ENCODE peak calls at places on chromosomes 12 and 14, in six cellular contexts. X, K, V, W, E and G are unnamed samples.

GRCh38 chr14:94638961-94639817 is 27.0 kb downstream of the SERPINA3 start:
- DNase-seq in X (no peak), K (no peak), V (no peak), W (no peak), E (no peak), G (no peak)

GRCh38 chr14:35213869-35214387 is 78.3 kb upstream of the PSMA6 start:
- DNase-seq in X (peak), K (no peak), V (no peak), W (peak), E (no peak), G (no peak)

GRCh38 chr14:27228053-27228452 is 630.2 kb upstream of the NOVA1 start:
- DNase-seq in X (no peak), K (no peak), V (no peak), W (no peak), E (no peak), G (no peak)

GRCh38 chr12:132635076-132635955 is 16.7 kb downstream of the P2RX2 start:
- DNase-seq in X (no peak), K (no peak), V (no peak), W (no peak), E (no peak), G (no peak)

GRCh38 chr14:89542768-89543419 is 125.9 kb upstream of the FOXN3 start:
- DNase-seq in X (no peak), K (no peak), V (no peak), W (no peak), E (no peak), G (no peak)

GRCh38 chr14:30194769-30195168 is 267.1 kb upstream of the PRKD1 start:
- DNase-seq in X (peak), K (no peak), V (peak), W (peak), E (no peak), G (no peak)

GRCh38 chr14:105329411-105330200 is 15.1 kb downstream of the PACS2 start:
- DNase-seq in X (no peak), K (no peak), V (no peak), W (no peak), E (no peak), G (no peak)

GRCh38 chr14:55780156-55780946 is 200.3 kb downstream of the KTN1 start:
- DNase-seq in X (peak), K (no peak), V (no peak), W (peak), E (no peak), G (no peak)

GRCh38 chr12:93019911-93020224 is 90.8 kb upstream of the EEA1 start:
- DNase-seq in X (no peak), K (no peak), V (no peak), W (no peak), E (no peak), G (no peak)

GRCh38 chr14:20714593-20715250 is 26.2 kb downstream of the ANG start:
- DNase-seq in X (no peak), K (no peak), V (peak), W (peak), E (no peak), G (no peak)

DNA sequence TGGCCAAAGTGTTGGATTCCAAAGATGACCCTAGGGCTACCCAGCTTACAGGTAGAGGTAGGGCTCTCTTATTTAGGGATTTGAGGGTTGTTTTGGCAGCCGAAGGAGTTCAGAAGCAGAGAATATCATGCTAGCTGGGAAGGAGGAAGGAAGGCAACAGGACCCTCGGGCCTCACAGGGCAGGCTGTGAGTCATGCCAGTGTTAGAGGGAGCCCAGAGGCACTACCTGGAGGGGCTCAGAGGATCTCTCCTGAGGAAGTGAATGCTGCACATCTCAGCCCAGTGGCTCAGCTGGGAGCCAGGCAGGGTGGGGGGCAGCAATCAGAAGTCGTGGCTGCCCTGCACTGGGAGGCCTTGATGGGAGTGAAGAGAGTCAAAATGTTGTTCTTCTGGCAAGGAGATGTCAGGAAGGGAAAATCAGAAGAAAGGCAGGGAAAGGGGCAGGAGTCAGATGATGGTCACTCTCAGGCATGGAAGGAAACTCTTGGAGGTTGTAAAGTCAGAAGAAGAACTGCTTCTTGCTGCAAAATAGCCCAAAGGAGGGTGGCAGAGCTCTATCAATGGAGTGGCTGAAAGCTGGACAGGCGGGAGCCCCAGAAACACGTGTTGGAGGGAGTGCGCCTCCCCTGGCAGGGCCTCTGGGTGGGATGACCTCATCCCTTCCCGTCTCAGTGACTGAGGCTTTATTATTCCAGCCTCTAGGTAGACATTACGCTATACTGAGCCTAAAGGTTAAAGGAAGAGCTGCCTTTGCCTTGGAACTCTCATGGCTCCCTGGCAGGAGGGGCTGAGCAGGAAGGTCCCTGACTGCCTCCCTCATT is 141.3 kb downstream of the SMOC1 start:
- DNase-seq in X (no peak), K (no peak), V (peak), W (peak), E (no peak), G (no peak)
- H3K14ac ChIP-seq in X (no peak), K (no peak), V (no peak), W (no peak), E (no peak), G (no peak)

GRCh38 chr14:81332725-81333124 is 67.4 kb downstream of the STON2 start:
- DNase-seq in X (no peak), K (no peak), V (no peak), W (no peak), E (no peak), G (no peak)

GRCh38 chr14:81331229-81332026 is 68.7 kb downstream of the STON2 start:
- DNase-seq in X (no peak), K (no peak), V (no peak), W (no peak), E (no peak), G (no peak)

GRCh38 chr14:81326451-81326850 is 73.7 kb downstream of the STON2 start:
- DNase-seq in X (no peak), K (no peak), V (no peak), W (no peak), E (no peak), G (no peak)

GRCh38 chr14:81329640-81330385 is 70.3 kb downstream of the STON2 start:
- DNase-seq in X (no peak), K (no peak), V (no peak), W (no peak), E (no peak), G (no peak)

DNA sequence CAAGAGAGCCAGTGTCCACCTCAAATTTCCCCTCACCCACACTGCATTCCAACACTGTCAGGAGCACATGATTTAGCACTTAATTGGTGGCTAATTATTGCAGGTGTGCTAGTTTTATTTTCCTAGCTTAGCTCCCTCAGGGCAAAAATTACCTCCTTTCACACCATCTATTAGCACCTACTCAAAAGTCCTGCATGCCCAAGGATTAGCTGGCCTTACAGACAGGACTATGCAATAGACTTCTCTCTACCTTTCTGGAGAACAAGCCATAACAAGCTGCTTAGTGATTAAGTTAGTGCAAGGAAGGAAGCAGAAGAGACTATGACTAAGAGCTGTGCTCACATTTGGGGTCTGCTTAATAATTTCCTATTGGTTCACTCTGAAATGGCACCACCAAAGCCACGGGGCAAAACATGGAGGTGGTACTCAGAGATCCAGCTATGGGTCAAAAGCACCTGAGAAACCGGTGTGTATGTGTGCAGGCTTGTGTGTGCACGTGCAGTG is 69.5 kb downstream of the STON2 start:
- DNase-seq in X (no peak), K (no peak), V (no peak), W (no peak), E (no peak), G (no peak)
- H3K14ac ChIP-seq in X (no peak), K (no peak), V (no peak), W (no peak), E (no peak), G (no peak)

DNA sequence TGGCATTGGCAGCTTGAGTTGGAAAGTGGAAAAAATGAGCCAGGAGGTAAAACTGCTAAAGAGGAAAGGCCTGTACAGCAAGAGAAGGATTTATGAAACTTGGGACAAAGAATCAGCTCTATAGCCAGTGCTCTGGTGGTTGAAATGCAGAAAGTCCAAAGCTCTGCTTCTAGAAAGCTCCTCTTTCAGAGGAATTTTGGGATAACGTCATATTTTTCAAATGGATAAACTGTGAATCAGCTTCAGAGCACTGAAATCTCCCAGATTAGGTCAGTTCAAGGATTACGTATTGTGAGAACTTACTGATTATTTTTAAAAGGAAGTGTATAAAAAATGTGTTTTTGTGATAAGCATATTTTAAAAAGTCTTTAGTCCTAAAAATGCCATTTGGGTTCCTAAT is 203.1 kb upstream of the CNOT2 start:
- DNase-seq in X (peak), K (no peak), V (peak), W (peak), E (no peak), G (no peak)
- H3K14ac ChIP-seq in X (no peak), K (no peak), V (no peak), W (no peak), E (no peak), G (no peak)

DNA sequence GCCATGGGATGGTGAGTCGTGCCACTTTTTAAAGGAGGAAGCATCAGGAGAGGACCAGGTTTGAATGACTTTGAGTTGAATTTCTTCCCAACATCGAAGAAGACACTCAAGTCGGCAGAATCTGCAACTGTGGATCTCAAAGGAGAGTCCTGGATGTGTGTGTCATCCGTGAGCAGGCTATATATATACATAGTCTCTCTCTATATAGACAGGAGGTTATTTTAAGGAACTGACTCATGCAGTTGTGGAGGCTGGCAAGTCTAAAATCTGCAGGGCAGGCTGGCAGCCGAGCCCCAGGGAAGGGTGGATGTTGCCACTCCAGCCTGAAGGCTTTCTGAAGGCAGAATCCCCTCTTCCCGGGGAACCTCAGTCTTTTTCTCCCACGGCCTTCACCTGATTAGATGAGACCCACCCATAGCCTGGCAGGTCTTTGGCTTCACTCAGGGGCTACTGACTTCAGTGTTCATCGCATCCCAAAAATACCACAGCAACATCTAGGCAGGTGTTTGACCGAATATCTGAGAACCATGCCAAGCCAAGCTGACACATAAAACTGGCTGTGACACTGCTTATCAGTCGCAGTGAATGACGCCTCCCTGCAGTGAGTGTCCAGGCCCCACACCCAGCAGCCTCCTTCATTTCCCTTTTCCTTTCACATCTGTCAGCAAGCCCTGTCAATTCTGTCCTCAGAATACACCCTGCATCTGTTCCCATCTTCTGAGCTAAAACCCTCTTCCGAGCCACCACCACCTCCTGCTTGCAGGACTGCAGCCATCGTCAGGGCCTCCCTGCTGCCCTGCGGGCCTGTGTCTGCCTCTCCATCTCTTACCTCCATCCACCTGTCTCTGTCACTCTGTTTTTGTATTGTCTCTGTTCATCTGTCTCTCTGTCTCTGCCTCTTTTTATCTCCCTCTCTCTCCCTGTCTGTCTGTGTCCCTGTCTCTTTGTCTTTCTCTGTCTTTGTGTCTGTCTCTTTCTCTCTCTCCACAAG is 54.0 kb downstream of the ZNF664 start:
- DNase-seq in X (peak), K (peak), V (peak), W (peak), E (no peak), G (peak)
- H3K14ac ChIP-seq in X (peak), K (no peak), V (no peak), W (peak), E (no peak), G (no peak)

GRCh38 chr12:77324416-77324762 is 259.0 kb upstream of the E2F7 start:
- DNase-seq in X (no peak), K (no peak), V (no peak), W (no peak), E (no peak), G (no peak)

GRCh38 chr12:77324763-77325468 is 259.5 kb upstream of the E2F7 start:
- DNase-seq in X (peak), K (peak), V (peak), W (peak), E (peak), G (peak)

GRCh38 chr12:77315407-77315806 is 250.0 kb upstream of the E2F7 start:
- DNase-seq in X (no peak), K (no peak), V (no peak), W (no peak), E (no peak), G (no peak)

GRCh38 chr12:77323778-77324415 is 258.5 kb upstream of the E2F7 start:
- DNase-seq in X (no peak), K (no peak), V (no peak), W (no peak), E (no peak), G (no peak)

DNA sequence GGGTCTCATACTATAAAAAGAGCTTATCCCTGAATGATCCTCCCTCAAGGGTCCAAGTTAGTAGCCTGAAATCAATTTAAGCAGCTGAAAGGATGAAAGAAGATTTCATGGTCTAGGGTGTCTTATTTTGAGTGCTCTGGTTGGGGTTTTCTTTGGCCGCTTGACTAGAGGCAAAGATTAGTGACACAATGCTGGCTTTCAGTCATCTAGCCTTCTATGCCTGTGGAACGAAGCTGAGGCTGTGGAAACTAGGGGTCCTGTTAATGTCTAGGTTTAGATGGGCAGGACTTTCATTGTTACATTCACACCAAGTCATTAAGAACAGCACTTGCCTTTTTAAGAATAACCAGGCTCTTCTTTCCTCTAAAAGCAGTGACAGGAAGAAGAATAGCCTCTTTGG is 253.8 kb upstream of the E2F7 start:
- DNase-seq in X (no peak), K (no peak), V (no peak), W (no peak), E (peak), G (no peak)
- H3K14ac ChIP-seq in X (no peak), K (no peak), V (no peak), W (no peak), E (no peak), G (no peak)

GRCh38 chr12:116980083-116980482 is 69.3 kb downstream of the FBXW8 start:
- DNase-seq in X (no peak), K (no peak), V (peak), W (no peak), E (no peak), G (no peak)
- H3K14ac ChIP-seq in X (no peak), K (no peak), V (peak), W (no peak), E (no peak), G (no peak)

GRCh38 chr12:20546267-20546666 is 148.9 kb upstream of the SLCO1C1 start:
- DNase-seq in X (no peak), K (no peak), V (no peak), W (no peak), E (no peak), G (no peak)
- H3K14ac ChIP-seq in X (no peak), K (no peak), V (no peak), W (no peak), E (no peak), G (no peak)